ENCODE peak calls at places on chromosomes 16 and 17, in six cellular contexts. One of them, this sample, is unnamed.

GRCh38 chr17:76793775-76794174 is 55.9 kb downstream of the MFSD11 start:
- DNase-seq in anterior cingulate cortex: no peak
- DNase-seq in activated CD8-positive, alpha-beta memory T cell treated with anti-CD3 and anti-CD28 coated beads for 1 hour: no peak
- DNase-seq in ureter: no peak
- DNase-seq in small intestine: peak
- DNase-seq in globus pallidus: no peak
- DNase-seq in this sample: peak

GRCh38 chr17:77649717-77650211 is 308.7 kb upstream of the TNRC6C start:
- DNase-seq in anterior cingulate cortex: no peak
- DNase-seq in activated CD8-positive, alpha-beta memory T cell treated with anti-CD3 and anti-CD28 coated beads for 1 hour: no peak
- DNase-seq in ureter: no peak
- DNase-seq in small intestine: peak
- DNase-seq in globus pallidus: no peak
- DNase-seq in this sample: peak

GRCh38 chr16:73601911-73602310 is 554.0 kb upstream of the ZFHX3 start:
- DNase-seq in anterior cingulate cortex: no peak
- DNase-seq in activated CD8-positive, alpha-beta memory T cell treated with anti-CD3 and anti-CD28 coated beads for 1 hour: no peak
- DNase-seq in ureter: no peak
- DNase-seq in small intestine: no peak
- DNase-seq in globus pallidus: no peak
- DNase-seq in this sample: no peak

GRCh38 chr17:42900460-42901331 is at the start of gene G6PC1:
- DNase-seq in anterior cingulate cortex: no peak
- DNase-seq in activated CD8-positive, alpha-beta memory T cell treated with anti-CD3 and anti-CD28 coated beads for 1 hour: no peak
- DNase-seq in ureter: no peak
- DNase-seq in small intestine: peak
- DNase-seq in globus pallidus: no peak
- DNase-seq in this sample: no peak

GRCh38 chr17:75635610-75636202 is 2.5 kb downstream of the SMIM5 start:
- DNase-seq in anterior cingulate cortex: no peak
- DNase-seq in activated CD8-positive, alpha-beta memory T cell treated with anti-CD3 and anti-CD28 coated beads for 1 hour: no peak
- DNase-seq in ureter: no peak
- DNase-seq in small intestine: peak
- DNase-seq in globus pallidus: peak
- DNase-seq in this sample: peak

GRCh38 chr16:49181812-49182211 is 99.8 kb downstream of the CBLN1 start:
- DNase-seq in anterior cingulate cortex: no peak
- DNase-seq in activated CD8-positive, alpha-beta memory T cell treated with anti-CD3 and anti-CD28 coated beads for 1 hour: no peak
- DNase-seq in ureter: no peak
- DNase-seq in small intestine: no peak
- DNase-seq in globus pallidus: no peak
- DNase-seq in this sample: no peak

GRCh38 chr16:29806641-29807425 is 504 bp downstream of the MAZ start:
- DNase-seq in anterior cingulate cortex: no peak
- DNase-seq in activated CD8-positive, alpha-beta memory T cell treated with anti-CD3 and anti-CD28 coated beads for 1 hour: no peak
- DNase-seq in ureter: peak
- DNase-seq in small intestine: no peak
- DNase-seq in globus pallidus: no peak
- DNase-seq in this sample: no peak

GRCh38 chr16:15052747-15053476 is 3.0 kb downstream of the NTAN1 start:
- DNase-seq in anterior cingulate cortex: no peak
- DNase-seq in activated CD8-positive, alpha-beta memory T cell treated with anti-CD3 and anti-CD28 coated beads for 1 hour: no peak
- DNase-seq in ureter: no peak
- DNase-seq in small intestine: no peak
- DNase-seq in globus pallidus: no peak
- DNase-seq in this sample: no peak

GRCh38 chr16:64910351-64910750 is 211.5 kb downstream of the CDH11 start:
- DNase-seq in anterior cingulate cortex: peak
- DNase-seq in activated CD8-positive, alpha-beta memory T cell treated with anti-CD3 and anti-CD28 coated beads for 1 hour: no peak
- DNase-seq in ureter: no peak
- DNase-seq in small intestine: no peak
- DNase-seq in globus pallidus: no peak
- DNase-seq in this sample: no peak

GRCh38 chr17:78001182-78001581 is 42.7 kb downstream of the TNRC6C start:
- DNase-seq in anterior cingulate cortex: no peak
- DNase-seq in activated CD8-positive, alpha-beta memory T cell treated with anti-CD3 and anti-CD28 coated beads for 1 hour: no peak
- DNase-seq in ureter: no peak
- DNase-seq in small intestine: no peak
- DNase-seq in globus pallidus: no peak
- DNase-seq in this sample: no peak

GRCh38 chr16:83350466-83350865 is 457.3 kb upstream of the HSBP1 start:
- DNase-seq in anterior cingulate cortex: no peak
- DNase-seq in activated CD8-positive, alpha-beta memory T cell treated with anti-CD3 and anti-CD28 coated beads for 1 hour: no peak
- DNase-seq in ureter: no peak
- DNase-seq in small intestine: no peak
- DNase-seq in globus pallidus: no peak
- DNase-seq in this sample: no peak

GRCh38 chr17:44266402-44267164 is 1.4 kb downstream of the SLC4A1 start:
- DNase-seq in anterior cingulate cortex: no peak
- DNase-seq in activated CD8-positive, alpha-beta memory T cell treated with anti-CD3 and anti-CD28 coated beads for 1 hour: no peak
- DNase-seq in ureter: no peak
- DNase-seq in small intestine: no peak
- DNase-seq in globus pallidus: no peak
- DNase-seq in this sample: peak

GRCh38 chr17:38982858-38983746 is 15.9 kb upstream of the FBXO47 start:
- DNase-seq in anterior cingulate cortex: no peak
- DNase-seq in activated CD8-positive, alpha-beta memory T cell treated with anti-CD3 and anti-CD28 coated beads for 1 hour: no peak
- DNase-seq in ureter: peak
- DNase-seq in small intestine: peak
- DNase-seq in globus pallidus: peak
- DNase-seq in this sample: peak

GRCh38 chr17:82113422-82113821 is 15.4 kb upstream of the FASN start:
- DNase-seq in anterior cingulate cortex: no peak
- DNase-seq in activated CD8-positive, alpha-beta memory T cell treated with anti-CD3 and anti-CD28 coated beads for 1 hour: no peak
- DNase-seq in ureter: no peak
- DNase-seq in small intestine: no peak
- DNase-seq in globus pallidus: no peak
- DNase-seq in this sample: no peak

GRCh38 chr17:60421273-60422161 is 772 bp upstream of the CHCT1 start:
- DNase-seq in anterior cingulate cortex: peak
- DNase-seq in activated CD8-positive, alpha-beta memory T cell treated with anti-CD3 and anti-CD28 coated beads for 1 hour: peak
- DNase-seq in ureter: peak
- DNase-seq in small intestine: peak
- DNase-seq in globus pallidus: peak
- DNase-seq in this sample: peak

GRCh38 chr16:55501549-55502322 is 7.1 kb upstream of the LPCAT2 start:
- DNase-seq in anterior cingulate cortex: no peak
- DNase-seq in activated CD8-positive, alpha-beta memory T cell treated with anti-CD3 and anti-CD28 coated beads for 1 hour: no peak
- DNase-seq in ureter: no peak
- DNase-seq in small intestine: peak
- DNase-seq in globus pallidus: no peak
- DNase-seq in this sample: peak

GRCh38 chr16:31874354-31875111 is 926 bp downstream of the ZNF267 start:
- DNase-seq in anterior cingulate cortex: no peak
- DNase-seq in activated CD8-positive, alpha-beta memory T cell treated with anti-CD3 and anti-CD28 coated beads for 1 hour: no peak
- DNase-seq in ureter: no peak
- DNase-seq in small intestine: peak
- DNase-seq in globus pallidus: no peak
- DNase-seq in this sample: peak

GRCh38 chr17:20264996-20265395 is 202.3 kb downstream of the LGALS9B start:
- DNase-seq in anterior cingulate cortex: no peak
- DNase-seq in activated CD8-positive, alpha-beta memory T cell treated with anti-CD3 and anti-CD28 coated beads for 1 hour: no peak
- DNase-seq in ureter: no peak
- DNase-seq in small intestine: no peak
- DNase-seq in globus pallidus: no peak
- DNase-seq in this sample: no peak

GRCh38 chr17:57519199-57519598 is 225.9 kb downstream of the CCDC182 start:
- DNase-seq in anterior cingulate cortex: no peak
- DNase-seq in activated CD8-positive, alpha-beta memory T cell treated with anti-CD3 and anti-CD28 coated beads for 1 hour: no peak
- DNase-seq in ureter: no peak
- DNase-seq in small intestine: no peak
- DNase-seq in globus pallidus: no peak
- DNase-seq in this sample: peak

GRCh38 chr16:35862242-35862641 is 2402.8 kb downstream of the TP53TG3F start:
- DNase-seq in anterior cingulate cortex: no peak
- DNase-seq in activated CD8-positive, alpha-beta memory T cell treated with anti-CD3 and anti-CD28 coated beads for 1 hour: no peak
- DNase-seq in ureter: no peak
- DNase-seq in small intestine: no peak
- DNase-seq in globus pallidus: no peak
- DNase-seq in this sample: no peak

GRCh38 chr16:89565506-89566372 is 5.3 kb downstream of the RPL13 start:
- DNase-seq in anterior cingulate cortex: peak
- DNase-seq in activated CD8-positive, alpha-beta memory T cell treated with anti-CD3 and anti-CD28 coated beads for 1 hour: no peak
- DNase-seq in ureter: peak
- DNase-seq in small intestine: peak
- DNase-seq in globus pallidus: no peak
- DNase-seq in this sample: peak

GRCh38 chr17:50785942-50786570 is 18.7 kb upstream of the ANKRD40CL start:
- DNase-seq in anterior cingulate cortex: no peak
- DNase-seq in activated CD8-positive, alpha-beta memory T cell treated with anti-CD3 and anti-CD28 coated beads for 1 hour: no peak
- DNase-seq in ureter: peak
- DNase-seq in small intestine: no peak
- DNase-seq in globus pallidus: peak
- DNase-seq in this sample: no peak

GRCh38 chr16:48317614-48318013 is 67.6 kb downstream of the SIAH1 start:
- DNase-seq in anterior cingulate cortex: no peak
- DNase-seq in activated CD8-positive, alpha-beta memory T cell treated with anti-CD3 and anti-CD28 coated beads for 1 hour: no peak
- DNase-seq in ureter: no peak
- DNase-seq in small intestine: no peak
- DNase-seq in globus pallidus: no peak
- DNase-seq in this sample: peak

GRCh38 chr17:40060887-40061480 is 1.8 kb upstream of the THRA start:
- DNase-seq in anterior cingulate cortex: no peak
- DNase-seq in activated CD8-positive, alpha-beta memory T cell treated with anti-CD3 and anti-CD28 coated beads for 1 hour: no peak
- DNase-seq in ureter: no peak
- DNase-seq in small intestine: no peak
- DNase-seq in globus pallidus: no peak
- DNase-seq in this sample: no peak

GRCh38 chr16:76931186-76931585 is 259.8 kb upstream of the MON1B start:
- DNase-seq in anterior cingulate cortex: no peak
- DNase-seq in activated CD8-positive, alpha-beta memory T cell treated with anti-CD3 and anti-CD28 coated beads for 1 hour: no peak
- DNase-seq in ureter: no peak
- DNase-seq in small intestine: no peak
- DNase-seq in globus pallidus: no peak
- DNase-seq in this sample: no peak

GRCh38 chr16:27347930-27348685 is 34.3 kb downstream of the IL4R start:
- DNase-seq in anterior cingulate cortex: no peak
- DNase-seq in activated CD8-positive, alpha-beta memory T cell treated with anti-CD3 and anti-CD28 coated beads for 1 hour: no peak
- DNase-seq in ureter: peak
- DNase-seq in small intestine: no peak
- DNase-seq in globus pallidus: no peak
- DNase-seq in this sample: peak

GRCh38 chr17:63405741-63406261 is 40.3 kb downstream of the CYB561 start:
- DNase-seq in anterior cingulate cortex: no peak
- DNase-seq in activated CD8-positive, alpha-beta memory T cell treated with anti-CD3 and anti-CD28 coated beads for 1 hour: no peak
- DNase-seq in ureter: no peak
- DNase-seq in small intestine: peak
- DNase-seq in globus pallidus: peak
- DNase-seq in this sample: peak

GRCh38 chr17:5902671-5903070 is 167.5 kb upstream of the WSCD1 start:
- DNase-seq in anterior cingulate cortex: no peak
- DNase-seq in activated CD8-positive, alpha-beta memory T cell treated with anti-CD3 and anti-CD28 coated beads for 1 hour: no peak
- DNase-seq in ureter: no peak
- DNase-seq in small intestine: no peak
- DNase-seq in globus pallidus: no peak
- DNase-seq in this sample: no peak

GRCh38 chr16:72785886-72786285 is 262.0 kb downstream of the ZFHX3 start:
- DNase-seq in anterior cingulate cortex: no peak
- DNase-seq in activated CD8-positive, alpha-beta memory T cell treated with anti-CD3 and anti-CD28 coated beads for 1 hour: no peak
- DNase-seq in ureter: no peak
- DNase-seq in small intestine: no peak
- DNase-seq in globus pallidus: no peak
- DNase-seq in this sample: no peak

GRCh38 chr17:59361386-59361785 is 29.9 kb downstream of the YPEL2 start:
- DNase-seq in anterior cingulate cortex: no peak
- DNase-seq in activated CD8-positive, alpha-beta memory T cell treated with anti-CD3 and anti-CD28 coated beads for 1 hour: no peak
- DNase-seq in ureter: no peak
- DNase-seq in small intestine: no peak
- DNase-seq in globus pallidus: no peak
- DNase-seq in this sample: no peak

GRCh38 chr17:57530508-57530907 is 214.6 kb downstream of the CCDC182 start:
- DNase-seq in anterior cingulate cortex: no peak
- DNase-seq in activated CD8-positive, alpha-beta memory T cell treated with anti-CD3 and anti-CD28 coated beads for 1 hour: no peak
- DNase-seq in ureter: no peak
- DNase-seq in small intestine: no peak
- DNase-seq in globus pallidus: no peak
- DNase-seq in this sample: no peak

GRCh38 chr17:57898487-57899311 is 48.9 kb upstream of the MRPS23 start:
- DNase-seq in anterior cingulate cortex: peak
- DNase-seq in activated CD8-positive, alpha-beta memory T cell treated with anti-CD3 and anti-CD28 coated beads for 1 hour: no peak
- DNase-seq in ureter: peak
- DNase-seq in small intestine: no peak
- DNase-seq in globus pallidus: peak
- DNase-seq in this sample: peak

GRCh38 chr16:58535100-58535499 is 19.8 kb downstream of the SETD6 start:
- DNase-seq in anterior cingulate cortex: no peak
- DNase-seq in activated CD8-positive, alpha-beta memory T cell treated with anti-CD3 and anti-CD28 coated beads for 1 hour: no peak
- DNase-seq in ureter: no peak
- DNase-seq in small intestine: no peak
- DNase-seq in globus pallidus: no peak
- DNase-seq in this sample: no peak

GRCh38 chr17:78974635-78975591 is 4.8 kb downstream of the LGALS3BP start:
- DNase-seq in anterior cingulate cortex: no peak
- DNase-seq in activated CD8-positive, alpha-beta memory T cell treated with anti-CD3 and anti-CD28 coated beads for 1 hour: no peak
- DNase-seq in ureter: peak
- DNase-seq in small intestine: no peak
- DNase-seq in globus pallidus: no peak
- DNase-seq in this sample: peak

GRCh38 chr16:15672514-15673167 is 22.6 kb downstream of the NDE1 start:
- DNase-seq in anterior cingulate cortex: peak
- DNase-seq in activated CD8-positive, alpha-beta memory T cell treated with anti-CD3 and anti-CD28 coated beads for 1 hour: peak
- DNase-seq in ureter: peak
- DNase-seq in small intestine: peak
- DNase-seq in globus pallidus: peak
- DNase-seq in this sample: no peak

GRCh38 chr16:86573646-86574508 is 4.5 kb upstream of the FOXL1 start:
- DNase-seq in anterior cingulate cortex: no peak
- DNase-seq in activated CD8-positive, alpha-beta memory T cell treated with anti-CD3 and anti-CD28 coated beads for 1 hour: no peak
- DNase-seq in ureter: no peak
- DNase-seq in small intestine: no peak
- DNase-seq in globus pallidus: no peak
- DNase-seq in this sample: no peak

GRCh38 chr17:14622622-14623101 is 321.8 kb downstream of the HS3ST3B1 start:
- DNase-seq in anterior cingulate cortex: no peak
- DNase-seq in activated CD8-positive, alpha-beta memory T cell treated with anti-CD3 and anti-CD28 coated beads for 1 hour: no peak
- DNase-seq in ureter: peak
- DNase-seq in small intestine: no peak
- DNase-seq in globus pallidus: no peak
- DNase-seq in this sample: no peak

GRCh38 chr17:62601438-62601837 is 26.0 kb upstream of the MRC2 start:
- DNase-seq in anterior cingulate cortex: no peak
- DNase-seq in activated CD8-positive, alpha-beta memory T cell treated with anti-CD3 and anti-CD28 coated beads for 1 hour: no peak
- DNase-seq in ureter: no peak
- DNase-seq in small intestine: no peak
- DNase-seq in globus pallidus: no peak
- DNase-seq in this sample: no peak

GRCh38 chr17:77254961-77255741 is 114.4 kb downstream of the SEC14L1 start:
- DNase-seq in anterior cingulate cortex: no peak
- DNase-seq in activated CD8-positive, alpha-beta memory T cell treated with anti-CD3 and anti-CD28 coated beads for 1 hour: no peak
- DNase-seq in ureter: peak
- DNase-seq in small intestine: no peak
- DNase-seq in globus pallidus: no peak
- DNase-seq in this sample: peak